ENCODE peak calls at places on chromosomes 5 and 9, in five cellular contexts. J is prostate gland, H is transverse colon, W is body of pancreas, Q is stomach. F is an unnamed sample.

GRCh38 chr9:76646249-76646648 is 118.0 kb upstream of the PCA3 start:
- DNase-seq in J (no peak), W (no peak), H (peak; percentile 62), Q (no peak), F (no peak)

GRCh38 chr5:156981481-156981880 is 18.5 kb upstream of the TIMD4 start:
- DNase-seq in Q (no peak), H (no peak), W (no peak), J (no peak), F (no peak)

GRCh38 chr9:113650207-113651131 is 186.9 kb downstream of the RGS3 start:
- DNase-seq in J (no peak), W (no peak), H (no peak), Q (no peak), F (no peak)

GRCh38 chr5:142716963-142717362 is 31.1 kb upstream of the FGF1 start:
- DNase-seq in J (peak; percentile 49), H (peak; percentile 22), W (peak; percentile 45), Q (peak; percentile 52), F (peak; percentile 52)

GRCh38 chr9:134378901-134379338 is 52.7 kb downstream of the RXRA start:
- DNase-seq in H (peak; percentile 67), W (peak; percentile 42), Q (peak; percentile 78), J (peak; percentile 94), F (no peak)

GRCh38 chr9:28379082-28379481 is 805.8 kb upstream of the C9orf72 start:
- DNase-seq in Q (no peak), J (no peak), W (no peak), H (no peak), F (no peak)

GRCh38 chr9:109107402-109108240 is 12.1 kb downstream of the TMEM245 start:
- DNase-seq in J (no peak), Q (no peak), W (no peak), H (no peak), F (no peak)

GRCh38 chr5:80998590-80998979 is 38.4 kb downstream of the RASGRF2 start:
- DNase-seq in W (no peak), J (no peak), Q (no peak), H (no peak), F (no peak)

GRCh38 chr9:135038826-135039225 is 48.6 kb upstream of the OLFM1 start:
- DNase-seq in W (no peak), H (no peak), Q (no peak), J (no peak), F (peak; percentile 15)

GRCh38 chr5:127307868-127308267 is 17.3 kb downstream of the MEGF10 start:
- DNase-seq in W (no peak), Q (no peak), J (no peak), H (no peak), F (no peak)

DNA sequence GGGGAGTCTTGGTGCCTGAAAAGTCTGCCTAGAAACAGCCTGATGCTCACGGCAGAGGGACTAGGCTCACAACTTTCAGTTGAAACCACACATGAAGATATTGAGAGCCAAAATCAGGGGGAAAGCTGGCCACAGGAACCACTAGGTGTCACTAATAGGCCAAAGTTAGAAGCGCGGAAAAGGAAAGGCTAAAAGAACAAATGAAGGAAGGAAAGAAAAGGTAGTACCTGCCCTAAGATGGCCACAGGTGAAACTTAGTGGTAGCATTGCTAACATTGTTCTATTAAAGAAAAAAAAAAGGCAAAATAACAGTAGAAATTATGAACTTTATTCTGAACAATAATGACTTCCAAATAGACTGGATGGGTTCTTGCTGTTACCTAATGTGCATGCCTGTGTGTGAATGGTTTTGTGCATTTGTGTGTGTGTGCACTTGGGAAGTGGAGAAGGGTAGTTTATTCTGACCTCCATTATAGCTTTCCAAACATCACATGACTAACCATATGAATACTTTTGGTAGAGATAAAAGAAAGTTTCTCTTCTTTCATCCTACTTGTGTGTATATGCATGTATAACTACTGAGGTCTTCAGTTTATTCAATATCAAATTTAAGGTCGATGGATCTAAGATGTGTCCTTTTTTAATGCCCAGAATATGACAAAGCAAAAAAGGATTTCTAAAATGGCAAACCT is 2.1 kb upstream of the RFESD start:
- DNase-seq in Q (peak; percentile 64), H (peak; percentile 63), J (peak; percentile 51), W (peak; percentile 61), F (peak; percentile 55)
- TF ChIP-seq POLR2A in Q (no peak), H (no peak), J (no peak), W (no peak), F (no peak)

DNA sequence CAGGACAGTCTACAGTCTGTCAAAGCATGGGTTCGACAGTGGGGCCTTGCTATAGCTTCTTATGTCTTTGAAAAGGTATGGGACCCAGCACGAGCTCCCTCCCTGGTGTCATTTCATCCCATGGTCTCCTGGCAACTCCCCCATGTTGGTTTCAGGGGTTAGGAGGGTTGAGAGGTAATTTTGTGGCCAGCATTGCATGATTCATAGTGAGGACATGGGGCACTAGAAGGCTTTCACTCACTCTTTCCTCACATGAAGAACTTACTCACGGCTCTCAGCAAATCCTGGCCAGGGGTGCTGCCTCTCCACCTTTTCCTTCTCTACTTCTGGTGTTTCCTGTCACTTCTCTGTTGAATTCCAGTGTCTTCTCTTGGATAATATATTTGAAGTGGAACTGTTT is 134.7 kb upstream of the TNPO1 start:
- DNase-seq in W (no peak), H (no peak), Q (no peak), J (no peak), F (no peak)
- H3K4me3 ChIP-seq in W (no peak overlapping the region), H (no peak overlapping the region), Q (no peak overlapping the region), J (no peak overlapping the region), F (no peak overlapping the region)

GRCh38 chr5:132344775-132345514 is 24.6 kb upstream of the SLC22A5 start:
- DNase-seq in J (no peak), H (no peak), W (no peak), Q (no peak), F (no peak)

GRCh38 chr5:132342291-132343180 is 27.0 kb upstream of the SLC22A5 start:
- DNase-seq in H (no peak), Q (no peak), J (no peak), W (no peak), F (no peak)

GRCh38 chr5:132334812-132335211 is 34.7 kb upstream of the SLC22A5 start:
- DNase-seq in J (no peak), H (no peak), Q (no peak), W (no peak), F (no peak)

GRCh38 chr5:132335402-132335801 is 34.1 kb upstream of the SLC22A5 start:
- DNase-seq in W (no peak), J (no peak), H (no peak), Q (no peak), F (no peak)

GRCh38 chr5:132339502-132339901 is 30.0 kb upstream of the SLC22A5 start:
- DNase-seq in H (no peak), Q (no peak), J (no peak), W (no peak), F (no peak)
- TF ChIP-seq CTCF in H (no peak), Q (no peak), J (no peak), W (no peak), F (no peak)

GRCh38 chr9:100411472-100412270 is 15.3 kb upstream of the MSANTD3 start:
- DNase-seq in W (peak; percentile 92), H (peak; percentile 92), Q (peak; percentile 91), J (peak; percentile 85), F (peak; percentile 84)
- TF ChIP-seq POLR2A in W (peak; percentile 30), H (no peak), Q (no peak), J (peak; percentile 26), F (no peak)

GRCh38 chr9:92773810-92774209 is 9.2 kb upstream of the BICD2 start:
- DNase-seq in Q (no peak), J (no peak), W (no peak), H (no peak), F (no peak)
- H3K4me3 ChIP-seq in Q (no peak overlapping the region), J (no peak overlapping the region), W (no peak overlapping the region), H (no peak overlapping the region), F (no peak overlapping the region)

GRCh38 chr9:69223605-69224004 is 49.5 kb downstream of the TJP2 start:
- DNase-seq in J (no peak), Q (no peak), W (no peak), H (no peak), F (no peak)
- TF ChIP-seq CTCF in J (no peak), Q (peak; percentile 54), W (peak; percentile 49), H (peak; percentile 53), F (no peak)

F was measured in lower leg skin.